ENCODE peak calls at places on chromosome 22, in nine cellular contexts. Q is RPMI7951; L is stimulated activated CD4-positive, alpha-beta T cell treated with anti-CD3 and anti-CD28 coated beads, Interleukin-1b, Interleukin-23, amount 100 ng/mL, for 1 hour; J is activated gamma-delta T cell treated with anti-CD3 and anti-CD28 coated beads, Interleukin-2, amount 50 U/mL, for 16 hours; C is EL; X is AG09319; V is activated CD4-positive, alpha-beta T cell treated with anti-CD3 and anti-CD28 coated beads, Interleukin-2, amount 50 U/mL, for 24 hours; D is Peyer's patch; K is stimulated activated naive B cell treated with anti-CD40 and anti-IgM and Interleukin-4, amounts not matched to agents 10 μg/mL and 1 μg/mL and 100 μg/mL, for 72 hours. I is an unnamed sample.

GRCh38 chr22:31122532-31123291 is at the start of gene INPP5J:
- DNase-seq in Q (peak; percentile 48), L (no peak), J (no peak), C (peak; percentile 76), X (no peak), V (no peak), D (peak; percentile 89), K (no peak), I (peak; percentile 57)

GRCh38 chr22:50016308-50016987 is 3.9 kb upstream of the IL17REL start:
- DNase-seq in Q (peak; percentile 65), L (no peak), J (no peak), C (no peak), X (no peak), V (no peak), D (no peak), K (no peak), I (no peak)

GRCh38 chr22:39212721-39213376 is 31.9 kb downstream of the PDGFB start:
- DNase-seq in Q (peak; percentile 92), L (no peak), J (no peak), C (peak; percentile 90), X (no peak), V (no peak), D (peak; percentile 23), K (no peak), I (peak; percentile 64)

GRCh38 chr22:33542153-33542552 is 378.1 kb downstream of the LARGE1 start:
- DNase-seq in Q (no peak), L (no peak), J (no peak), C (no peak), X (no peak), V (no peak), D (no peak), K (no peak), I (no peak)

GRCh38 chr22:45544588-45545170 is 42.0 kb downstream of the FBLN1 start:
- DNase-seq in Q (no peak), L (no peak), J (no peak), C (no peak), X (no peak), V (no peak), D (no peak), K (no peak), I (peak; percentile 62)

GRCh38 chr22:22341736-22342135 is 97.2 kb downstream of the VPREB1 start:
- DNase-seq in Q (no peak), L (no peak), J (no peak), C (no peak), X (no peak), V (no peak), D (no peak), K (no peak), I (no peak)

GRCh38 chr22:19499236-19499879 is 19.6 kb downstream of the CDC45 start:
- DNase-seq in Q (no peak), L (no peak), J (no peak), C (no peak), X (no peak), V (no peak), D (no peak), K (no peak), I (no peak)

GRCh38 chr22:49658902-49659280 is 168.8 kb downstream of the BRD1 start:
- DNase-seq in Q (no peak), L (no peak), J (no peak), C (no peak), X (no peak), V (no peak), D (peak; percentile 11), K (no peak), I (no peak)

GRCh38 chr22:38298312-38299000 is 18.8 kb downstream of the CSNK1E start:
- DNase-seq in Q (peak; percentile 27), L (peak; percentile 17), J (no peak), C (peak; percentile 98), X (no peak), V (no peak), D (peak; percentile 51), K (no peak), I (peak; percentile 100)

GRCh38 chr22:39098576-39098975 is 1.5 kb downstream of the APOBEC3H start:
- DNase-seq in Q (no peak), L (no peak), J (no peak), C (no peak), X (no peak), V (no peak), D (no peak), K (no peak), I (no peak)

GRCh38 chr22:37024339-37025157 is 5.0 kb downstream of the MPST start:
- DNase-seq in Q (no peak), L (no peak), J (no peak), C (no peak), X (no peak), V (no peak), D (peak; percentile 83), K (no peak), I (no peak)

GRCh38 chr22:30424471-30425326 is 869 bp upstream of the MTFP1 start:
- DNase-seq in Q (peak; percentile 42), L (no peak), J (no peak), C (no peak), X (no peak), V (no peak), D (no peak), K (no peak), I (peak; percentile 64)

I was measured in iris pigment epithelial cell.